ENCODE peak calls at places on chromosome 6, in five cellular contexts. H is ovary; X is stimulated activated naive CD8-positive, alpha-beta T cell treated with anti-CD3 and anti-CD28 coated beads, Interleukin-15, Interleukin-2, amounts not matched to agents 100 U/mL and 50 U/mL, for 24 hours; F is epithelial cell of esophagus; Q is amygdala. L is an unnamed sample.

GRCh38 chr6:6256881-6257280 is 63.6 kb downstream of the F13A1 start:
- DNase-seq in F (no peak), X (no peak), Q (no peak), H (no peak), L (no peak)

GRCh38 chr6:160355001-160355400 is 6.8 kb downstream of the SLC22A3 start:
- DNase-seq in Q (no peak), F (peak), X (no peak), H (no peak), L (no peak)

GRCh38 chr6:134288538-134289203 is 29.2 kb downstream of the SGK1 start:
- DNase-seq in X (no peak), F (peak), Q (no peak), H (no peak), L (no peak)

GRCh38 chr6:131597448-131597847 is 24.4 kb downstream of the ARG1 start:
- DNase-seq in X (no peak), Q (no peak), H (no peak), F (no peak), L (no peak)

GRCh38 chr6:108764580-108764950 is 83.7 kb upstream of the ARMC2 start:
- DNase-seq in X (no peak), Q (no peak), F (no peak), H (no peak), L (no peak)

GRCh38 chr6:121559611-121560269 is 124.3 kb downstream of the GJA1 start:
- DNase-seq in H (no peak), X (no peak), F (no peak), Q (no peak), L (no peak)

GRCh38 chr6:15077006-15077405 is 168.9 kb upstream of the JARID2 start:
- DNase-seq in H (no peak), F (peak), X (no peak), Q (no peak), L (no peak)

GRCh38 chr6:32665621-32666140 is 776 bp downstream of the HLA-DQB1 start:
- DNase-seq in F (no peak), X (no peak), Q (no peak), H (no peak), L (no peak)

GRCh38 chr6:128124713-128125112 is 223.9 kb upstream of the THEMIS start:
- DNase-seq in Q (no peak), H (no peak), F (peak), X (peak), L (no peak)

GRCh38 chr6:41315943-41316342 is 19.5 kb upstream of the NCR2 start:
- DNase-seq in F (no peak), H (no peak), X (no peak), Q (no peak), L (no peak)

L was measured in cerebellar nuclear complex.